ENCODE peak calls at places on chromosomes 12 and 14, in nine cellular contexts. N is SK-N-SH, L is suprapubic skin, A is HepG2, U is transverse colon, H is stomach, W is upper lobe of left lung, R is Panc1, Q is GM23338. O is an unnamed sample. For H3K4me1, the result is how much of the 10 kb centered on the place peaks cover.

GRCh38 chr12:107967170-107967569 is 161.9 kb upstream of the WSCD2 start:
- DNase-seq in H (no peak), Q (no peak), L (no peak), N (no peak), R (no peak), W (no peak), A (no peak), U (no peak), O (no peak)

GRCh38 chr12:121930862-121931261 is 12.5 kb downstream of the CFAP251 start:
- DNase-seq in R (no peak), W (no peak), N (no peak), L (no peak), A (peak), H (no peak), U (no peak), Q (no peak), O (no peak)

GRCh38 chr14:81625343-81625742 is 91.7 kb upstream of the SEL1L start:
- DNase-seq in U (no peak), A (peak), R (peak), W (no peak), L (no peak), N (peak), Q (peak), H (no peak), O (no peak)

GRCh38 chr14:103031956-103032355 is 25.4 kb downstream of the CDC42BPB start:
- DNase-seq in W (no peak), Q (peak), H (peak), R (no peak), L (no peak), U (peak), A (no peak), N (peak), O (peak)

GRCh38 chr12:67813509-67813908 is 165.0 kb downstream of the DYRK2 start:
- DNase-seq in A (no peak), H (no peak), U (no peak), N (no peak), W (no peak), Q (no peak), L (no peak), R (no peak), O (no peak)

GRCh38 chr12:124938066-124938465 is 23.6 kb upstream of the UBC start:
- DNase-seq in A (no peak), L (no peak), Q (no peak), W (no peak), R (no peak), N (no peak), U (no peak), H (no peak), O (no peak)

GRCh38 chr12:93176166-93176565 is 201.6 kb upstream of the NUDT4 start:
- DNase-seq in L (no peak), R (no peak), Q (no peak), U (no peak), W (no peak), A (no peak), N (no peak), H (no peak), O (no peak)

GRCh38 chr14:71703477-71703876 is 228.8 kb upstream of the RGS6 start:
- DNase-seq in L (no peak), Q (no peak), N (no peak), R (no peak), H (no peak), U (no peak), W (no peak), A (no peak), O (peak)

GRCh38 chr14:104223101-104223809 is 84.9 kb downstream of the KIF26A start:
- DNase-seq in R (no peak), H (no peak), Q (peak), W (no peak), A (no peak), L (no peak), U (peak), N (peak), O (no peak)

GRCh38 chr12:100427078-100427477 is 46.6 kb upstream of the NR1H4 start:
- DNase-seq in Q (no peak), N (no peak), R (peak), A (peak), L (no peak), H (no peak), U (no peak), W (no peak), O (no peak)

GRCh38 chr14:104604461-104605449 is at the start of gene TMEM179:
- DNase-seq in H (no peak), W (no peak), A (peak), U (no peak), N (peak), R (no peak), Q (peak), L (peak), O (no peak)

GRCh38 chr14:72416892-72417291 is 477.0 kb downstream of the DPF3 start:
- DNase-seq in N (peak), H (no peak), L (no peak), Q (no peak), R (no peak), W (no peak), U (peak), A (peak), O (no peak)

GRCh38 chr12:102095677-102096263 is 24.1 kb downstream of the NUP37 start:
- DNase-seq in L (no peak), W (no peak), Q (peak), H (no peak), N (peak), R (no peak), A (peak), U (no peak), O (no peak)

GRCh38 chr12:117686911-117687377 is 281.8 kb downstream of the KSR2 start:
- DNase-seq in H (no peak), N (peak), L (peak), A (peak), R (peak), U (peak), Q (no peak), W (no peak), O (no peak)
- TF ChIP-seq POLR2AphosphoS5 in H (peak), N (peak), L (no peak), A (no peak), R (no peak), U (no peak), Q (no peak), W (no peak), O (no peak)

DNA sequence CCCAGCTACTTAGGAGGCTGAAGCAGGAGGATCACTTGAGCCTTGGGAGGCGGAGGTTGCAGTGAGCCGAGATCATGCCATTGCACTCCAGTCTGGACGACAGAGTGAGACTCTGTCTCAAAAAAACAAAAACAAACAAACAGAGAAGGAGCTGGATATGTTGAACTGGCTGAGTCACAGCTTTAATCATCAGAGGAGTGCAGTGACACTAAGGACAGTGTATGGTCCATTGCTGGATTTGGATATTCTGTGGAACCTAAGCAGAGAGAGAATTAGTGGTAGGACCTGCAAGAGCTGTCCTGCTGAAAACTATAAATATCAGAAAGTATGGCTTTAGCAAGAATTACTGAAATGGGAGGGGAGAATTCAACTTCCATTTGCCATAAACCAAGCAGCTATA is 163.0 kb upstream of the PELI2 start:
- DNase-seq in R (no peak), U (no peak), H (no peak), W (no peak), N (no peak), L (no peak), A (no peak), Q (no peak), O (no peak)
- H3K4me1 ChIP-seq in R (under half), U (under half), H (under half), W (under half), N (under half), L (under half), A (under half), Q (under half), O (under half)

GRCh38 chr12:1019283-1019682 is 28.3 kb downstream of the ERC1 start:
- DNase-seq in R (no peak), Q (no peak), W (no peak), U (no peak), A (no peak), L (no peak), H (no peak), N (no peak), O (no peak)

GRCh38 chr12:1022032-1022970 is 31.3 kb downstream of the ERC1 start:
- DNase-seq in H (no peak), N (no peak), U (no peak), Q (no peak), W (no peak), A (no peak), R (no peak), L (no peak), O (no peak)

GRCh38 chr12:1020389-1020788 is 29.4 kb downstream of the ERC1 start:
- DNase-seq in Q (no peak), W (no peak), A (no peak), H (no peak), N (no peak), R (no peak), L (no peak), U (no peak), O (no peak)
- TF ChIP-seq POLR2AphosphoS5 in Q (no peak), W (no peak), A (no peak), H (no peak), N (no peak), R (no peak), L (no peak), U (no peak), O (no peak)

GRCh38 chr12:106115450-106115849 is 23.3 kb downstream of the NUAK1 start:
- DNase-seq in H (no peak), U (no peak), N (no peak), W (no peak), R (no peak), L (no peak), Q (no peak), A (no peak), O (no peak)

GRCh38 chr12:106113042-106113441 is 25.7 kb downstream of the NUAK1 start:
- DNase-seq in W (no peak), R (no peak), N (no peak), Q (no peak), U (no peak), L (no peak), H (no peak), A (no peak), O (no peak)

GRCh38 chr12:106112094-106112822 is 26.5 kb downstream of the NUAK1 start:
- DNase-seq in U (no peak), Q (no peak), R (no peak), H (no peak), A (no peak), L (no peak), N (peak), W (no peak), O (no peak)

GRCh38 chr12:106114084-106115068 is 24.4 kb downstream of the NUAK1 start:
- DNase-seq in W (no peak), N (no peak), U (no peak), R (no peak), Q (no peak), L (no peak), H (no peak), A (no peak), O (no peak)

DNA sequence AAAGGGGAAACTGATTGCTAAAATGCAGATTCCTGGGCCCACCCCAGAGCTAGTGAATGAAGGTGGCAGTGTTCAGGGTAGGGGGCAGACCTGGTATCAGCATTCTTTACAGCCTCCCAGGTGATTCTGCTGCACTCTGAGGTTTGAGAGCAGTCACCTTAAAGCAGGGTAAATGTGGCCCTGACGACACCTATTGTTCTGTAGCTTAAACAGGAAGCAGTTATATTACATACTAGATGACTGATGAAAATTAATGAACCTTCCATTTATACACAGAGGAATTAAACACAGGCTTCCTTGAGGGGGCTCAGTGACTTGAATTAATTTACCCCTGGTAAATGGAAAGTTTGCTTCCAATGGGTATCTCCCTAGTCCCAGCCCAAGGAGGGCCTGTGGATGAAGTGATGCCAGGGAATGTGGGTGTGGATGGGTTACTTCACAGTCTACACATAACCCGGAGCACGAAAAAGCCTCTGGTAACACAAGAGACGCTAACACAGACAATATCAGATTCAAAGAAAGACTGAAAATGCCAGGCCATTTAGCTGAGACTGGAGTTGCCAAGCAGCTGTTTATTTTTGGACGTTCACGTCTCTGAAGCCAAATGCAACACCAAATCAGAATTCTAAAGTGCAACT is 25.2 kb downstream of the NUAK1 start:
- DNase-seq in W (no peak), N (no peak), U (no peak), Q (no peak), A (no peak), R (no peak), H (no peak), L (no peak), O (no peak)
- H3K4me1 ChIP-seq in W (under half), N (under half), U (under half), Q (half or more), A (half or more), R (half or more), H (under half), L (half or more), O (under half)

O was measured in breast epithelium.